ENCODE peak calls at places on chromosomes 5 and 9, in four cellular contexts. One of them, this sample, is unnamed.

GRCh38 chr5:10507575-10508024 is 56.3 kb upstream of the ANKRD33B start:
- DNase-seq in hepatocyte: peak
- DNase-seq in cardiac muscle cell: peak
- DNase-seq in CD4-positive, alpha-beta T cell: no peak
- DNase-seq in this sample: no peak

GRCh38 chr9:123541441-123541840 is 185.4 kb downstream of the CRB2 start:
- DNase-seq in hepatocyte: no peak
- DNase-seq in cardiac muscle cell: no peak
- DNase-seq in CD4-positive, alpha-beta T cell: no peak
- DNase-seq in this sample: no peak

GRCh38 chr5:127040779-127041520 is 10.6 kb upstream of the MARCHF3 start:
- DNase-seq in hepatocyte: peak
- DNase-seq in cardiac muscle cell: peak
- DNase-seq in CD4-positive, alpha-beta T cell: no peak
- DNase-seq in this sample: no peak

GRCh38 chr5:65967288-65968066 is 41.1 kb downstream of the ERBIN start:
- DNase-seq in hepatocyte: no peak
- DNase-seq in cardiac muscle cell: no peak
- DNase-seq in CD4-positive, alpha-beta T cell: no peak
- DNase-seq in this sample: no peak

GRCh38 chr9:114007991-114008666 is 70.0 kb downstream of the AMBP start:
- DNase-seq in hepatocyte: no peak
- DNase-seq in cardiac muscle cell: no peak
- DNase-seq in CD4-positive, alpha-beta T cell: no peak
- DNase-seq in this sample: peak

GRCh38 chr9:35829084-35829763 is at the start of gene TMEM8B:
- DNase-seq in hepatocyte: peak
- DNase-seq in cardiac muscle cell: peak
- DNase-seq in CD4-positive, alpha-beta T cell: peak
- DNase-seq in this sample: peak

GRCh38 chr9:117307701-117308100 is 107.2 kb downstream of the ASTN2 start:
- DNase-seq in hepatocyte: no peak
- DNase-seq in cardiac muscle cell: no peak
- DNase-seq in CD4-positive, alpha-beta T cell: no peak
- DNase-seq in this sample: no peak

GRCh38 chr5:127844631-127845030 is 141.4 kb downstream of the CCDC192 start:
- DNase-seq in hepatocyte: no peak
- DNase-seq in cardiac muscle cell: no peak
- DNase-seq in CD4-positive, alpha-beta T cell: no peak
- DNase-seq in this sample: no peak

GRCh38 chr9:91032056-91032455 is 230.4 kb downstream of the SYK start:
- DNase-seq in hepatocyte: no peak
- DNase-seq in cardiac muscle cell: peak
- DNase-seq in CD4-positive, alpha-beta T cell: no peak
- DNase-seq in this sample: no peak

DNA sequence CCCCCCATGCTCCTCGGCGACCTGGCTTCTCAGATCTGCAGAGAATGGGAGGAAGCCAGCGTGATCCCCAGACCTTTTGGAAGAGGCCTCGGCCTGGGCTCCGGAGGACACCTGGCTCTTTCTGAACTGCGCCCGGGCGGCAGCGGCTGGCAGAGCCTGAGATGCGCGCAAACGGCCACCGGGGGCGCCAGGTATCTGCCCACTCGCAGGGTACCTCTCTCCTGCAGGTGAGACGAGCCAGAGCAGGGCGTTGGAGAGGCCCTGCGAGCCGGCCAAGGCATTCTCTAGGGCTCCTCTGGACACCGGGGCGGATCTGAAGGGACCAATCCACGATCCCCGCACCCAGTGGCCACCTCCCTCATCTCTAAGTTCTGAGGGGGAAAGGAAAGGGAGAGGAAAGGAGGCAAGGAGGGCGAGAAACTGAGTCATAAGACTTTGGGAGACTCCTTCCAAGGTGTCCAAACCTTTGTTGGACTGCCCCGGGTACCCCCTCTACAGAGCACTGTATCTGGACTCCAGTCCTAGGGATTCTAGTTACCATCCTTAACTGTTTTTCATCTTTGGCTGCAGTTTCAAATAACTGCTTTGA is 55.0 kb upstream of the SLC46A2 start:
- DNase-seq in hepatocyte: no peak
- DNase-seq in cardiac muscle cell: no peak
- DNase-seq in CD4-positive, alpha-beta T cell: no peak
- DNase-seq in this sample: no peak
- TF ChIP-seq CTCF in hepatocyte: no peak
- TF ChIP-seq CTCF in cardiac muscle cell: no peak
- TF ChIP-seq CTCF in CD4-positive, alpha-beta T cell: no peak
- TF ChIP-seq CTCF in this sample: no peak

DNA sequence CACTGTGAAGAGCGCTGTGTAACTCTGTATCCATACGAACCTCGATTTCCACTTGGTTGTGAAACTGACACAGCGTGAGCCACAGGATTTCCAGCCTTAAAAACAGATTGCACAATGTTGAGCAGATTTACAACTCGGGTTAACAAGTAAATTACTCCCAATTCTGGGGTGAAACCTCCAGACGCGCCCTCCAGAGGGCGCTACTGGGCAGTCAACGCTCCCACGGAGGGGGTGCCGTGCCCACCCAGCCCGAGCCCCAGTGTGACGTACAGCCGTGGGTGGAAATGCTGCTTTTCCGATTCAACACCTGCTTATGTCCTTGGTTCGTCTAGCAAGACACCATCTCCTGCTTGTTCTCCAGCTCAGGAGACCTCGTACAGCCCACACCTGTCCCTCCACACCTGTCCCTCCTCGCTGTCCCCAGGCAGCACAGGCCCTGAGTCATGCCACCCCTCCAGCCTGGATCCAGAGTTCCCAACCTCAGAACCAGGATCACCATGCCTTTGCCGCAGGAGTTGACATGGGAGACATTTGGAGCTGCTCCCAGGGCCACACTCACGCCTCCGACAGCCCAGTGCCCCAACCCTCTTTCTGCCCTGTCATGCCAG is 34.4 kb upstream of the SLC6A3 start:
- DNase-seq in hepatocyte: peak
- DNase-seq in cardiac muscle cell: peak
- DNase-seq in CD4-positive, alpha-beta T cell: peak
- DNase-seq in this sample: peak
- TF ChIP-seq CTCF in hepatocyte: peak
- TF ChIP-seq CTCF in cardiac muscle cell: peak
- TF ChIP-seq CTCF in CD4-positive, alpha-beta T cell: peak
- TF ChIP-seq CTCF in this sample: peak

GRCh38 chr5:77944757-77945340 is 168.7 kb upstream of the TBCA start:
- DNase-seq in hepatocyte: no peak
- DNase-seq in cardiac muscle cell: no peak
- DNase-seq in CD4-positive, alpha-beta T cell: no peak
- DNase-seq in this sample: no peak

GRCh38 chr5:77947051-77947428 is 170.9 kb upstream of the TBCA start:
- DNase-seq in hepatocyte: no peak
- DNase-seq in cardiac muscle cell: no peak
- DNase-seq in CD4-positive, alpha-beta T cell: no peak
- DNase-seq in this sample: no peak

GRCh38 chr5:77948476-77948875 is 172.3 kb upstream of the TBCA start:
- DNase-seq in hepatocyte: no peak
- DNase-seq in cardiac muscle cell: no peak
- DNase-seq in CD4-positive, alpha-beta T cell: no peak
- DNase-seq in this sample: no peak

GRCh38 chr5:77945874-77946273 is 169.7 kb upstream of the TBCA start:
- DNase-seq in hepatocyte: no peak
- DNase-seq in cardiac muscle cell: no peak
- DNase-seq in CD4-positive, alpha-beta T cell: no peak
- DNase-seq in this sample: no peak

GRCh38 chr5:77946381-77947050 is 170.4 kb upstream of the TBCA start:
- DNase-seq in hepatocyte: no peak
- DNase-seq in cardiac muscle cell: no peak
- DNase-seq in CD4-positive, alpha-beta T cell: no peak
- DNase-seq in this sample: no peak
- TF ChIP-seq CTCF in hepatocyte: no peak
- TF ChIP-seq CTCF in cardiac muscle cell: no peak
- TF ChIP-seq CTCF in CD4-positive, alpha-beta T cell: no peak
- TF ChIP-seq CTCF in this sample: no peak

GRCh38 chr5:177327539-177328522 is 16.1 kb upstream of the MXD3 start:
- DNase-seq in hepatocyte: no peak
- DNase-seq in cardiac muscle cell: no peak
- DNase-seq in CD4-positive, alpha-beta T cell: no peak
- DNase-seq in this sample: no peak
- TF ChIP-seq CTCF in hepatocyte: no peak
- TF ChIP-seq CTCF in cardiac muscle cell: no peak
- TF ChIP-seq CTCF in CD4-positive, alpha-beta T cell: no peak
- TF ChIP-seq CTCF in this sample: no peak

GRCh38 chr5:14451866-14452265 is 129.7 kb upstream of the OTULINL start:
- DNase-seq in hepatocyte: no peak
- DNase-seq in cardiac muscle cell: no peak
- DNase-seq in CD4-positive, alpha-beta T cell: no peak
- DNase-seq in this sample: no peak

GRCh38 chr5:14450055-14450524 is 131.5 kb upstream of the OTULINL start:
- DNase-seq in hepatocyte: peak
- DNase-seq in cardiac muscle cell: no peak
- DNase-seq in CD4-positive, alpha-beta T cell: no peak
- DNase-seq in this sample: no peak

GRCh38 chr5:14447958-14448881 is 133.4 kb upstream of the OTULINL start:
- DNase-seq in hepatocyte: no peak
- DNase-seq in cardiac muscle cell: peak
- DNase-seq in CD4-positive, alpha-beta T cell: no peak
- DNase-seq in this sample: no peak

GRCh38 chr5:14445581-14446290 is 135.9 kb upstream of the OTULINL start:
- DNase-seq in hepatocyte: no peak
- DNase-seq in cardiac muscle cell: peak
- DNase-seq in CD4-positive, alpha-beta T cell: no peak
- DNase-seq in this sample: no peak

GRCh38 chr5:14449052-14449661 is 132.4 kb upstream of the OTULINL start:
- DNase-seq in hepatocyte: peak
- DNase-seq in cardiac muscle cell: no peak
- DNase-seq in CD4-positive, alpha-beta T cell: no peak
- DNase-seq in this sample: no peak
- TF ChIP-seq CTCF in hepatocyte: no peak
- TF ChIP-seq CTCF in cardiac muscle cell: no peak
- TF ChIP-seq CTCF in CD4-positive, alpha-beta T cell: no peak
- TF ChIP-seq CTCF in this sample: no peak

GRCh38 chr5:124738751-124739559 is 7.5 kb downstream of the ZNF608 start:
- DNase-seq in hepatocyte: peak
- DNase-seq in cardiac muscle cell: peak
- DNase-seq in CD4-positive, alpha-beta T cell: no peak
- DNase-seq in this sample: no peak
- TF ChIP-seq CTCF in hepatocyte: peak
- TF ChIP-seq CTCF in cardiac muscle cell: no peak
- TF ChIP-seq CTCF in CD4-positive, alpha-beta T cell: no peak
- TF ChIP-seq CTCF in this sample: no peak

GRCh38 chr5:133596049-133596448 is 16.3 kb downstream of the FSTL4 start:
- DNase-seq in hepatocyte: no peak
- DNase-seq in cardiac muscle cell: no peak
- DNase-seq in CD4-positive, alpha-beta T cell: no peak
- DNase-seq in this sample: no peak
- TF ChIP-seq CTCF in hepatocyte: no peak
- TF ChIP-seq CTCF in cardiac muscle cell: no peak
- TF ChIP-seq CTCF in CD4-positive, alpha-beta T cell: no peak
- TF ChIP-seq CTCF in this sample: no peak

This sample was measured in CD14-positive monocyte.